ENCODE peak calls at places on chromosomes 1 and 21, in eight cellular contexts. I is activated naive CD4-positive, alpha-beta T cell treated with anti-CD3 and anti-CD28 coated beads, Interleukin-2, amount 50 U/mL, for 72 hours; C is skeletal muscle cell; G is neural crest cell; X is effector CD4-positive, alpha-beta T cell; P is NCI-H774; S is activated effector memory CD4-positive, alpha-beta T cell treated with Interleukin-2 at 50 U/mL for 16 hours; D is thoracic aorta. N is an unnamed sample.
A peak's percentile ranks its signal among the peaks of the same experiment; 100 is the strongest.

GRCh38 chr1:73813726-73814125 is 384.2 kb downstream of the LRRIQ3 start:
- DNase-seq in I (no peak), S (no peak), X (no peak), G (no peak), C (no peak), P (peak; percentile 31), D (no peak), N (no peak)

GRCh38 chr1:114315601-114316000 is 161.9 kb upstream of the SYT6 start:
- DNase-seq in D (no peak), X (no peak), C (no peak), S (no peak), G (no peak), P (no peak), I (no peak), N (no peak)

GRCh38 chr1:37606481-37607263 is 10.9 kb upstream of the GNL2 start:
- DNase-seq in G (no peak), P (no peak), S (no peak), X (no peak), I (no peak), C (no peak), D (no peak), N (peak; percentile 84)

GRCh38 chr1:177567393-177567792 is 396.6 kb downstream of the BRINP2 start:
- DNase-seq in X (no peak), I (no peak), S (no peak), D (no peak), P (no peak), C (no peak), G (no peak), N (no peak)

GRCh38 chr1:201543871-201544521 is 5.1 kb downstream of the NAV1 start:
- DNase-seq in I (no peak), G (no peak), D (no peak), S (no peak), P (no peak), X (no peak), C (no peak), N (no peak)

GRCh38 chr1:59292557-59292956 is 4.3 kb upstream of the FGGY start:
- DNase-seq in D (no peak), X (no peak), P (no peak), G (no peak), S (no peak), I (no peak), C (peak; percentile 73), N (no peak)

GRCh38 chr1:55375617-55376258 is 160.6 kb upstream of the USP24 start:
- DNase-seq in G (peak; percentile 60), D (no peak), P (no peak), X (peak; percentile 4), S (no peak), I (peak; percentile 57), C (no peak), N (peak; percentile 70)

GRCh38 chr1:115654125-115654524 is 12.4 kb downstream of the VANGL1 start:
- DNase-seq in D (no peak), X (no peak), G (no peak), S (no peak), C (no peak), I (no peak), P (no peak), N (no peak)

GRCh38 chr1:7669559-7670208 is 101.4 kb upstream of the VAMP3 start:
- DNase-seq in D (no peak), X (peak; percentile 37), S (peak; percentile 43), I (peak; percentile 69), P (no peak), C (no peak), G (peak; percentile 66), N (peak; percentile 53)

GRCh38 chr21:31908106-31909031 is 35.5 kb downstream of the HUNK start:
- DNase-seq in S (no peak), P (no peak), C (no peak), I (no peak), G (no peak), D (no peak), X (no peak), N (no peak)

N was measured in cardiac muscle cell.